ENCODE peak calls at places on chromosomes 5 and 9, in ten cellular contexts. T, G, X, I, A, B, J, W, V and S are unnamed samples. For H3K36me3 and H3K27me3, the result is how much of the 10 kb centered on the place peaks cover.

GRCh38 chr9:76198336-76198735 is 195.9 kb downstream of the RFK start:
- DNase-seq in T (no peak), G (no peak), X (no peak), I (peak), A (peak), B (no peak), J (no peak), W (peak), V (no peak), S (no peak)

GRCh38 chr5:27316283-27316675 is 277.9 kb upstream of the CDH9 start:
- DNase-seq in T (no peak), G (no peak), X (no peak), I (peak), A (peak), B (no peak), J (no peak), W (no peak), V (no peak), S (no peak)

GRCh38 chr9:114282926-114283325 is 40.0 kb upstream of the ORM1 start:
- DNase-seq in T (no peak), G (no peak), X (no peak), I (peak), A (peak), B (peak), J (no peak), W (peak), V (peak), S (peak)

GRCh38 chr9:129006328-129007034 is 21.6 kb downstream of the SH3GLB2 start:
- DNase-seq in T (peak), G (peak), X (peak), I (peak), A (peak), B (no peak), J (peak), W (peak), V (no peak), S (peak)

GRCh38 chr5:22604711-22605110 is 248.4 kb downstream of the CDH12 start:
- DNase-seq in T (no peak), G (no peak), X (no peak), I (no peak), A (no peak), B (no peak), J (no peak), W (no peak), V (no peak), S (no peak)

GRCh38 chr5:178471666-178472065 is 118.5 kb downstream of the COL23A1 start:
- DNase-seq in T (no peak), G (no peak), X (no peak), I (no peak), A (no peak), B (no peak), J (no peak), W (no peak), V (no peak), S (no peak)

GRCh38 chr9:97766092-97766491 is 69.0 kb upstream of the XPA start:
- DNase-seq in T (no peak), G (no peak), X (no peak), I (peak), A (peak), B (no peak), J (no peak), W (no peak), V (no peak), S (no peak)

GRCh38 chr9:90995516-90995915 is 193.9 kb downstream of the SYK start:
- DNase-seq in T (no peak), G (no peak), X (no peak), I (no peak), A (no peak), B (no peak), J (no peak), W (no peak), V (no peak), S (no peak)

GRCh38 chr5:118726891-118727290 is 261.5 kb downstream of the DTWD2 start:
- DNase-seq in T (no peak), G (no peak), X (peak), I (no peak), A (no peak), B (no peak), J (no peak), W (no peak), V (no peak), S (no peak)

GRCh38 chr5:135466178-135467050 is 14.3 kb upstream of the TIFAB start:
- DNase-seq in T (peak), G (peak), X (peak), I (peak), A (peak), B (peak), J (peak), W (peak), V (peak), S (peak)

GRCh38 chr5:141508808-141509611 is 20.1 kb downstream of the PCDHGC5 start:
- DNase-seq in T (no peak), G (peak), X (peak), I (peak), A (peak), B (no peak), J (peak), W (peak), V (no peak), S (peak)

GRCh38 chr5:80834710-80835109 is 125.5 kb upstream of the RASGRF2 start:
- DNase-seq in T (no peak), G (no peak), X (no peak), I (no peak), A (no peak), B (no peak), J (no peak), W (no peak), V (no peak), S (no peak)

GRCh38 chr5:74630387-74631087 is 10.0 kb downstream of the ENC1 start:
- DNase-seq in T (no peak), G (no peak), X (no peak), I (peak), A (peak), B (no peak), J (no peak), W (no peak), V (no peak), S (no peak)

GRCh38 chr9:93225892-93226291 is 42.0 kb downstream of the WNK2 start:
- DNase-seq in T (no peak), G (no peak), X (no peak), I (no peak), A (no peak), B (no peak), J (no peak), W (no peak), V (no peak), S (no peak)

GRCh38 chr9:76023715-76024195 is 133.3 kb downstream of the PCSK5 start:
- DNase-seq in T (no peak), G (peak), X (no peak), I (no peak), A (peak), B (no peak), J (no peak), W (no peak), V (no peak), S (no peak)

GRCh38 chr5:1500411-1501091 is 23.2 kb downstream of the LPCAT1 start:
- DNase-seq in T (no peak), G (no peak), X (peak), I (no peak), A (peak), B (no peak), J (peak), W (peak), V (no peak), S (no peak)

GRCh38 chr5:5983261-5983660 is 395.1 kb downstream of the MED10 start:
- DNase-seq in T (no peak), G (no peak), X (no peak), I (no peak), A (no peak), B (no peak), J (no peak), W (no peak), V (no peak), S (no peak)

DNA sequence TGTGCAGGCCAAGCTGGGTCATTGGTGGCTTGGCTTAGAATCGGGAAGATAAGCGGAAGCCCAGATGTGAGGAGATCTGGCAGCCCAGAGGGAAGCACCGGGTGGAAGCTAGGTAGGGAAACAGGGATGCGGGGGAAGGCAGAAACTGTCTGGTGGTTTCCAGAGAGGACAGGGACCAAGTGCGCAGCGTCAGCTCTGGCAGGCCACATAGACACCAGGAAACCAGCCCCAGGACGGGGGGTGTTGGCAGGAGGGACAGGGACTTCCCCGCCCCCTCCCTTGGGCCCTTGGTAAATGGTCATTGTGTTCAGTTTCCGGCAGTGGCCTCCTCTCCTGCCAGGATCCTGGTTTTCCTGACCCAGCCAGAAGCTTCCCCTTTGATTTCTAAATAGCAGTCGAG is 2.0 kb downstream of the RALGDS start:
- DNase-seq in T (no peak), G (no peak), X (peak), I (no peak), A (no peak), B (no peak), J (peak), W (no peak), V (no peak), S (no peak)
- H3K4me3 ChIP-seq in T (no peak), G (no peak), X (peak), I (no peak), A (no peak), B (peak), J (no peak), W (no peak), V (peak), S (no peak)

GRCh38 chr5:62130107-62130506 is 175.9 kb upstream of the KIF2A start:
- DNase-seq in T (no peak), G (no peak), X (no peak), I (no peak), A (no peak), B (no peak), J (no peak), W (no peak), V (no peak), S (no peak)
- H3K36me3 ChIP-seq in T (under half), G (under half), X (under half), I (under half), A (under half), B (under half), J (under half), W (under half), V (under half), S (under half)

GRCh38 chr5:157100140-157100679 is 8.6 kb downstream of the HAVCR2 start:
- DNase-seq in T (no peak), G (no peak), X (no peak), I (peak), A (peak), B (no peak), J (peak), W (no peak), V (no peak), S (no peak)
- H3K27me3 ChIP-seq in T (under half), G (under half), X (under half), I (under half), A (under half), B (under half), J (under half), W (under half), V (under half), S (under half)

GRCh38 chr9:133934512-133935221 is 57.5 kb downstream of the VAV2 start:
- DNase-seq in T (no peak), G (no peak), X (no peak), I (no peak), A (peak), B (no peak), J (no peak), W (no peak), V (no peak), S (no peak)
- H3K4me3 ChIP-seq in T (no peak), G (no peak), X (no peak), I (no peak), A (no peak), B (no peak), J (no peak), W (no peak), V (no peak), S (no peak)